ENCODE peak calls at places on chromosome 5, in eight cellular contexts. G is left ventricle myocardium inferior, Z is left lung, D is fibroblast of lung, O is heart right ventricle, C is PC-3, F is colonic mucosa, Y is cardiac muscle cell. Q is an unnamed sample.

GRCh38 chr5:149376104-149376503 is 3.0 kb downstream of the IL17B start:
- DNase-seq in G (no peak), Z (no peak), D (no peak), O (no peak), C (no peak), F (no peak), Y (no peak), Q (no peak)

GRCh38 chr5:83475540-83476469 is 4.3 kb downstream of the VCAN start:
- DNase-seq in G (no peak), Z (no peak), D (peak), O (no peak), C (peak), F (no peak), Y (peak), Q (peak)

GRCh38 chr5:64229163-64229774 is 63.6 kb downstream of the RNF180 start:
- DNase-seq in G (no peak), Z (no peak), D (peak), O (no peak), C (peak), F (no peak), Y (peak), Q (peak)

GRCh38 chr5:152403058-152403457 is 2.0 kb downstream of the NMUR2 start:
- DNase-seq in G (no peak), Z (no peak), D (no peak), O (no peak), C (peak), F (no peak), Y (no peak), Q (no peak)

GRCh38 chr5:50745221-50745620 is 78.8 kb downstream of the PARP8 start:
- DNase-seq in G (no peak), Z (no peak), D (no peak), O (no peak), C (no peak), F (no peak), Y (no peak), Q (no peak)

GRCh38 chr5:157540124-157540523 is 35.5 kb downstream of the ADAM19 start:
- DNase-seq in G (no peak), Z (no peak), D (no peak), O (no peak), C (no peak), F (no peak), Y (no peak), Q (no peak)

GRCh38 chr5:67404261-67405100 is 207.9 kb upstream of the CD180 start:
- DNase-seq in G (no peak), Z (no peak), D (peak), O (no peak), C (peak), F (no peak), Y (peak), Q (peak)

GRCh38 chr5:151745071-151745705 is 13.2 kb downstream of the ATOX1 start:
- DNase-seq in G (peak), Z (no peak), D (peak), O (no peak), C (peak), F (no peak), Y (peak), Q (peak)

GRCh38 chr5:145347026-145347616 is 488.0 kb downstream of the PRELID2 start:
- DNase-seq in G (no peak), Z (no peak), D (peak), O (no peak), C (peak), F (no peak), Y (peak), Q (peak)

GRCh38 chr5:127571732-127572131 is 54.3 kb downstream of the PRRC1 start:
- DNase-seq in G (no peak), Z (no peak), D (no peak), O (no peak), C (no peak), F (no peak), Y (no peak), Q (no peak)

GRCh38 chr5:134101686-134102439 is 12.6 kb upstream of the TCF7 start:
- DNase-seq in G (peak), Z (peak), D (peak), O (peak), C (peak), F (peak), Y (peak), Q (peak)

GRCh38 chr5:38134750-38135330 is 123.5 kb upstream of the EGFLAM start:
- DNase-seq in G (no peak), Z (no peak), D (no peak), O (no peak), C (no peak), F (no peak), Y (no peak), Q (no peak)

GRCh38 chr5:59124983-59125960 is 542.4 kb downstream of the RAB3C start:
- DNase-seq in G (no peak), Z (no peak), D (no peak), O (peak), C (no peak), F (no peak), Y (peak), Q (no peak)

GRCh38 chr5:150734579-150735384 is 24.0 kb downstream of the DCTN4 start:
- DNase-seq in G (peak), Z (peak), D (no peak), O (peak), C (peak), F (peak), Y (no peak), Q (no peak)

GRCh38 chr5:181190711-181191525 is 14.1 kb downstream of the TRIM7 start:
- DNase-seq in G (peak), Z (peak), D (peak), O (peak), C (peak), F (peak), Y (peak), Q (no peak)

GRCh38 chr5:72114629-72115028 is 7.4 kb downstream of the MAP1B start:
- DNase-seq in G (no peak), Z (no peak), D (no peak), O (no peak), C (no peak), F (no peak), Y (no peak), Q (no peak)

GRCh38 chr5:56148453-56148971 is 84.6 kb downstream of the ANKRD55 start:
- DNase-seq in G (no peak), Z (no peak), D (peak), O (no peak), C (no peak), F (no peak), Y (no peak), Q (no peak)

GRCh38 chr5:100130307-100130706 is 404.9 kb upstream of the FAM174A start:
- DNase-seq in G (no peak), Z (no peak), D (no peak), O (no peak), C (no peak), F (no peak), Y (no peak), Q (no peak)

GRCh38 chr5:116922532-116922931 is 347.9 kb upstream of the SEMA6A start:
- DNase-seq in G (no peak), Z (no peak), D (no peak), O (no peak), C (no peak), F (no peak), Y (no peak), Q (no peak)

GRCh38 chr5:127988149-127988755 is 95.3 kb upstream of the SLC12A2 start:
- DNase-seq in G (no peak), Z (no peak), D (peak), O (no peak), C (peak), F (no peak), Y (peak), Q (peak)

GRCh38 chr5:113038714-113039113 is 62.1 kb downstream of the DCP2 start:
- DNase-seq in G (no peak), Z (no peak), D (peak), O (no peak), C (peak), F (no peak), Y (peak), Q (peak)

GRCh38 chr5:128925973-128926372 is 39.3 kb upstream of the SLC27A6 start:
- DNase-seq in G (no peak), Z (no peak), D (no peak), O (peak), C (no peak), F (no peak), Y (peak), Q (no peak)

GRCh38 chr5:58842851-58843250 is 260.0 kb downstream of the RAB3C start:
- DNase-seq in G (no peak), Z (no peak), D (no peak), O (no peak), C (peak), F (no peak), Y (peak), Q (no peak)

DNA sequence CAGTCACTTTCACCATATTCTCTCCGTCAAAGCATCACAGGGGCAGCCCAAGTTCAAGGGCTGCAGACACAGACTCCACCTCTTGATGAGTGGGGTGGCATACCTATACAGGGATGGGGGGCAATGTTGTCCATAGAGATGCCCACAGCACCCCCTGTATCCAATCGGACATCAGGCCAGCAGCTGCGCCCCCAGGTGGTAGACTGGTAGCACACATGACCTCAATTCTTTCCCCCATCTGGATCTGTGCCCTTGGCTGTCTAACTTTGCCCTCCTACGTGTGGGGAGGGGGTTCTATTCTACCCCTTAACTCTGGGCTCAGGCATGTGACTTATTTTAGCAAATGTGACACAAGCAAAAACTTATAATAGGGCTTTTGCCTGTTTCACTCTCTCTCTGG is 84.0 kb upstream of the SLC25A48 start:
- DNase-seq in G (no peak), Z (no peak), D (no peak), O (no peak), C (no peak), F (no peak), Y (no peak), Q (no peak)
- TF ChIP-seq CTCF in G (no peak), Z (no peak), D (no peak), O (no peak), C (peak), F (no peak), Y (no peak), Q (no peak)

GRCh38 chr5:39427225-39427624 is 2.4 kb upstream of the DAB2 start:
- DNase-seq in G (no peak), Z (no peak), D (peak), O (no peak), C (no peak), F (no peak), Y (peak), Q (no peak)
- H3K27ac ChIP-seq in G (peak), Z (peak), D (peak), O (peak), C (no peak), F (no peak), Y (no peak), Q (no peak)

GRCh38 chr5:142048272-142048671 is 35.4 kb upstream of the GNPDA1 start:
- DNase-seq in G (no peak), Z (no peak), D (no peak), O (no peak), C (no peak), F (no peak), Y (no peak), Q (no peak)
- TF ChIP-seq CTCF in G (no peak), Z (no peak), D (no peak), O (no peak), C (no peak), F (no peak), Y (no peak), Q (no peak)

GRCh38 chr5:14143509-14143842 is 334 bp downstream of the TRIO start:
- DNase-seq in G (no peak), Z (no peak), D (no peak), O (no peak), C (peak), F (no peak), Y (no peak), Q (peak)
- H3K27ac ChIP-seq in G (peak), Z (peak), D (no peak), O (peak), C (peak), F (peak), Y (peak), Q (peak)

DNA sequence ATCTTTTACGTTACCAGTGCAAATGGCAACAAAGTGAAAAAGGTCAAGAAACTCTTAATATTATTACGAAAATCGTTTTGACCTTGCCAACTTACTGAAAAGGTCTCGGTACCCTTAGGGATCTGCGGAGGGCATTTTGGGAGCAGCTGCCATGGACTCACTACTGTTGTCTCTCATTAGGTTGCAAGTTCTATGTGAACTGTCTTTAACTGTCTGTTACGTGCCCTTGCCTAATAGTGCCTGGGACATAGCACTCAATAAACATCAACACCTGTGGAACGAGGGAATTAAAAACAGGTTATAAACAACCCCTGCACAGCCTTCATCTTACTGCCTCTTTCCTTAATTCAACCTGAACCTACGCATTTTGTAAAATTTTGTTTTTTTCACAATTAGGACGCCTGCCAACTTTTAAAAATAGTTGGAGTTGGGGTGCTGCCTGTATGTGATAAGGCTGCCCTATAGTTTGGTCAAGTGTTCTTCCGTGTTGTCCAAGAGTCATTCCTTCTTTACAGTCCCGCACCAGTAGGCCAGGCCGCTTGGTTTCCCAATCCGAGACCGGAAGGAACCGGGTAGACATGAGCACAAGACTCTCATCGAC is 527 bp upstream of the SREK1 start:
- DNase-seq in G (no peak), Z (no peak), D (no peak), O (no peak), C (no peak), F (no peak), Y (no peak), Q (no peak)
- TF ChIP-seq CTCF in G (no peak), Z (no peak), D (no peak), O (no peak), C (no peak), F (no peak), Y (no peak), Q (no peak)

GRCh38 chr5:1333986-1334385 is 10.9 kb downstream of the CLPTM1L start:
- DNase-seq in G (no peak), Z (no peak), D (no peak), O (no peak), C (no peak), F (no peak), Y (no peak), Q (no peak)

GRCh38 chr5:1330847-1331831 is 13.8 kb downstream of the CLPTM1L start:
- DNase-seq in G (no peak), Z (no peak), D (no peak), O (no peak), C (no peak), F (no peak), Y (no peak), Q (peak)

GRCh38 chr5:1330146-1330846 is 14.6 kb downstream of the CLPTM1L start:
- DNase-seq in G (no peak), Z (no peak), D (peak), O (no peak), C (no peak), F (no peak), Y (no peak), Q (peak)

GRCh38 chr5:1331861-1332405 is 13.0 kb downstream of the CLPTM1L start:
- DNase-seq in G (no peak), Z (no peak), D (no peak), O (no peak), C (no peak), F (no peak), Y (no peak), Q (no peak)

GRCh38 chr5:1332461-1333001 is 12.4 kb downstream of the CLPTM1L start:
- DNase-seq in G (no peak), Z (no peak), D (no peak), O (no peak), C (no peak), F (no peak), Y (peak), Q (no peak)
- H3K27ac ChIP-seq in G (no peak), Z (no peak), D (no peak), O (no peak), C (no peak), F (no peak), Y (peak), Q (peak)

GRCh38 chr5:132263548-132264261 is 6.2 kb downstream of the PDLIM4 start:
- DNase-seq in G (no peak), Z (no peak), D (peak), O (no peak), C (peak), F (peak), Y (peak), Q (peak)
- TF ChIP-seq CTCF in G (no peak), Z (no peak), D (peak), O (no peak), C (no peak), F (no peak), Y (peak), Q (no peak)

GRCh38 chr5:179680780-179681411 is at the start of gene CBY3:
- DNase-seq in G (no peak), Z (no peak), D (no peak), O (no peak), C (peak), F (no peak), Y (no peak), Q (no peak)

GRCh38 chr5:179680014-179680779 is 637 bp downstream of the CBY3 start:
- DNase-seq in G (no peak), Z (no peak), D (no peak), O (no peak), C (no peak), F (no peak), Y (no peak), Q (no peak)

GRCh38 chr5:179678238-179679013 is 2.4 kb downstream of the CBY3 start:
- DNase-seq in G (peak), Z (peak), D (peak), O (peak), C (peak), F (peak), Y (peak), Q (peak)

GRCh38 chr5:179679014-179679674 is 1.7 kb downstream of the CBY3 start:
- DNase-seq in G (peak), Z (peak), D (peak), O (peak), C (no peak), F (peak), Y (peak), Q (peak)
- H3K27ac ChIP-seq in G (peak), Z (peak), D (no peak), O (peak), C (no peak), F (peak), Y (no peak), Q (peak)